ENCODE peak calls at places on chromosomes 1 and 21, in six cellular contexts. J, B, T, M, C and I are unnamed samples.

GRCh38 chr1:41673806-41674205 is 189.3 kb upstream of the EDN2 start:
- DNase-seq in C (no peak), J (peak; percentile 42), B (no peak), M (no peak), T (no peak), I (no peak)

GRCh38 chr1:3061566-3061965 is 7.4 kb upstream of the PRDM16 start:
- DNase-seq in T (no peak), C (no peak), M (no peak), J (no peak), B (no peak), I (no peak)

GRCh38 chr1:184044603-184045376 is 6.7 kb upstream of the TSEN15 start:
- DNase-seq in T (peak; percentile 21), B (no peak), M (no peak), C (no peak), J (no peak), I (no peak)

GRCh38 chr1:18536943-18537342 is 56.2 kb downstream of the KLHDC7A start:
- DNase-seq in C (no peak), B (no peak), T (no peak), M (no peak), J (no peak), I (no peak)

GRCh38 chr1:101683561-101683960 is 313.2 kb downstream of the OLFM3 start:
- DNase-seq in J (no peak), C (no peak), M (no peak), B (no peak), T (no peak), I (no peak)

GRCh38 chr1:44327679-44328491 is 27.2 kb downstream of the ERI3 start:
- DNase-seq in J (peak; percentile 100), B (peak; percentile 78), C (peak; percentile 99), M (peak; percentile 98), T (peak; percentile 99), I (peak; percentile 100)

GRCh38 chr1:167752219-167752985 is 30.6 kb downstream of the MPZL1 start:
- DNase-seq in T (peak; percentile 41), C (no peak), B (no peak), M (no peak), J (peak; percentile 65), I (no peak)

GRCh38 chr1:150973258-150973825 is 1.3 kb downstream of the CERS2 start:
- DNase-seq in J (peak; percentile 11), B (no peak), T (no peak), C (no peak), M (no peak), I (no peak)

GRCh38 chr21:16517380-16517779 is 787.6 kb downstream of the USP25 start:
- DNase-seq in J (no peak), T (no peak), B (no peak), M (no peak), C (peak; percentile 15), I (no peak)

GRCh38 chr1:228304225-228304624 is 96.4 kb downstream of the OBSCN start:
- DNase-seq in M (no peak), J (no peak), T (no peak), B (no peak), C (no peak), I (no peak)

GRCh38 chr1:205783904-205784303 is 8.6 kb upstream of the RAB29 start:
- DNase-seq in T (no peak), M (no peak), C (no peak), J (peak; percentile 85), B (no peak), I (peak; percentile 72)

GRCh38 chr1:7207875-7208646 is 422.8 kb downstream of the CAMTA1 start:
- DNase-seq in C (peak; percentile 50), M (no peak), J (peak; percentile 72), B (peak; percentile 51), T (peak; percentile 84), I (peak; percentile 26)

GRCh38 chr1:164733070-164733469 is 174.1 kb downstream of the PBX1 start:
- DNase-seq in C (no peak), B (no peak), T (peak; percentile 63), J (peak; percentile 86), M (no peak), I (peak; percentile 55)

GRCh38 chr1:176096015-176096414 is 111.1 kb downstream of the COP1 start:
- DNase-seq in M (no peak), B (no peak), T (no peak), C (no peak), J (no peak), I (no peak)

GRCh38 chr1:111597433-111597832 is 22.2 kb upstream of the RAP1A start:
- DNase-seq in C (no peak), M (no peak), J (no peak), T (no peak), B (no peak), I (no peak)

GRCh38 chr1:59714966-59715365 is 99.8 kb upstream of the HOOK1 start:
- DNase-seq in T (no peak), B (no peak), C (no peak), J (no peak), M (no peak), I (no peak)

GRCh38 chr1:219105893-219106292 is 67.8 kb upstream of the LYPLAL1 start:
- DNase-seq in M (no peak), B (no peak), C (no peak), T (no peak), J (no peak), I (no peak)

GRCh38 chr1:247331526-247332214 is at the start of gene ZNF496:
- DNase-seq in C (peak; percentile 49), M (peak; percentile 71), B (peak; percentile 90), J (peak; percentile 85), T (peak; percentile 98), I (no peak)

GRCh38 chr1:2340086-2340917 is 51.1 kb downstream of the MORN1 start:
- DNase-seq in J (no peak), T (no peak), C (no peak), B (peak; percentile 53), M (no peak), I (no peak)

GRCh38 chr1:84133479-84133878 is 10.6 kb upstream of the PRKACB start:
- DNase-seq in M (no peak), J (no peak), C (no peak), T (no peak), B (no peak), I (no peak)

GRCh38 chr1:85359874-85360708 is 83.7 kb upstream of the BCL10 start:
- DNase-seq in J (peak; percentile 50), B (no peak), M (no peak), T (peak; percentile 87), C (no peak), I (no peak)

GRCh38 chr1:27350673-27351540 is 9.1 kb downstream of the SYTL1 start:
- DNase-seq in J (no peak), M (no peak), T (no peak), C (no peak), B (peak; percentile 85), I (no peak)

DNA sequence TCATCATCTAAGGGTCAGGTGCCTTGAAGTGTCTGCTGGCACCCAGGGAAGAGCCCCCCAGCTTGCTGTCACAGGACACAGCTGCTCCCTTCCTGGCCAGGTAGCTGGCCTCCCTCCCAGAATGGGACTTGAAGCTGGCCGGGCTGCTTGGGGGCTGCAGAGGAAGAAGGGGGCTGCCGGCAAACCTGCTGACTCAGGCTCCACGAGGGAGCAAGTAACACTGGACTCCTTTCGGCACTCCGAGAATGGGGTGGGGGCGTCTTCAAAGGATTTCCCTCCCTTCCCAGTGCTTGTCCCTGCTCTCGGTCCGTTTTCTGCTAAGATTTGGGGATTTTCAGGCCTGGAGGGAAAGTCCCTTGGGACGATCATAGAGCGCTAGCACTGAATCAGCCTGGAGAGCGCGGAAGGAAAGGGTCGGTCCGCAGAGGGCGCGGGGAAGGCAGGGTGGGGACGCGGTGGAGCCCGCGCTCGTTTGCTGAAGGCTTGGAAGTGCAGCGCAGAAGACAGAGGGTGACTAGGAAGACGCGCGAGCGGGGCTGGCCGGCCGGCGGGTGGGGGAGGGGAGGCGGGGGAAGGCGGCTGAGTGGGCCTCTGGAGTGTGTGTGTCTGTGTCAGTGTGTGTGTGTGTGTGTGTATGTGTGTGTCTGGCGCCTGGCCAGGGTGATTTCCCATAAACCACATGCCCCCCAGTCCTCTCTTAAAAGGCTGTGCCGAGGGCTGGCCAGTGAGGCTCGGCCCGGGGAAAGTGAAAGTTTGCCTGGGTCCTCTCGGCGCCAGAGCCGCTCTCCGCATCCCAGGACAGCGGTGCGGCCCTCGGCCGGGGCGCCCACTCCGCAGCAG is at the start of gene CSF1:
- DNase-seq in M (peak; percentile 77), B (peak; percentile 86), T (peak; percentile 48), C (no peak), J (peak; percentile 90), I (no peak)
- H3K4me3 ChIP-seq in M (peak within 1 kb of the TSS; percentile 98), B (peak within 1 kb of the TSS; percentile 75), T (peak within 1 kb of the TSS; percentile 82), C (peak within 1 kb of the TSS; percentile 80), J (peak within 1 kb of the TSS; percentile 92), I (peak within 1 kb of the TSS; percentile 92)

GRCh38 chr1:212699104-212699838 is 369 bp downstream of the BATF3 start:
- DNase-seq in T (peak; percentile 63), J (peak; percentile 26), M (no peak), C (no peak), B (peak; percentile 90), I (no peak)
- TF ChIP-seq CTCF in T (peak; percentile 73), J (peak; percentile 31), M (peak; percentile 56), C (peak; percentile 46), B (peak; percentile 28), I (peak; percentile 56)

GRCh38 chr1:201509601-201510374 is 2.9 kb upstream of the CSRP1 start:
- DNase-seq in J (no peak), C (no peak), M (no peak), T (no peak), B (no peak), I (no peak)

GRCh38 chr1:201510734-201511133 is 3.8 kb upstream of the CSRP1 start:
- DNase-seq in M (no peak), T (no peak), B (no peak), C (no peak), J (no peak), I (no peak)

GRCh38 chr1:201511396-201511795 is 4.5 kb upstream of the CSRP1 start:
- DNase-seq in J (no peak), C (no peak), B (no peak), M (no peak), T (no peak), I (no peak)

GRCh38 chr1:201513498-201514243 is 6.7 kb upstream of the CSRP1 start:
- DNase-seq in T (no peak), M (no peak), C (no peak), J (no peak), B (no peak), I (no peak)

GRCh38 chr1:201511925-201512539 is 5.1 kb upstream of the CSRP1 start:
- DNase-seq in T (peak; percentile 16), B (peak; percentile 86), J (no peak), M (no peak), C (no peak), I (no peak)
- H3K4me3 ChIP-seq in T (no peak overlapping the region), B (no peak overlapping the region), J (no peak overlapping the region), M (no peak overlapping the region), C (no peak overlapping the region), I (no peak overlapping the region)

DNA sequence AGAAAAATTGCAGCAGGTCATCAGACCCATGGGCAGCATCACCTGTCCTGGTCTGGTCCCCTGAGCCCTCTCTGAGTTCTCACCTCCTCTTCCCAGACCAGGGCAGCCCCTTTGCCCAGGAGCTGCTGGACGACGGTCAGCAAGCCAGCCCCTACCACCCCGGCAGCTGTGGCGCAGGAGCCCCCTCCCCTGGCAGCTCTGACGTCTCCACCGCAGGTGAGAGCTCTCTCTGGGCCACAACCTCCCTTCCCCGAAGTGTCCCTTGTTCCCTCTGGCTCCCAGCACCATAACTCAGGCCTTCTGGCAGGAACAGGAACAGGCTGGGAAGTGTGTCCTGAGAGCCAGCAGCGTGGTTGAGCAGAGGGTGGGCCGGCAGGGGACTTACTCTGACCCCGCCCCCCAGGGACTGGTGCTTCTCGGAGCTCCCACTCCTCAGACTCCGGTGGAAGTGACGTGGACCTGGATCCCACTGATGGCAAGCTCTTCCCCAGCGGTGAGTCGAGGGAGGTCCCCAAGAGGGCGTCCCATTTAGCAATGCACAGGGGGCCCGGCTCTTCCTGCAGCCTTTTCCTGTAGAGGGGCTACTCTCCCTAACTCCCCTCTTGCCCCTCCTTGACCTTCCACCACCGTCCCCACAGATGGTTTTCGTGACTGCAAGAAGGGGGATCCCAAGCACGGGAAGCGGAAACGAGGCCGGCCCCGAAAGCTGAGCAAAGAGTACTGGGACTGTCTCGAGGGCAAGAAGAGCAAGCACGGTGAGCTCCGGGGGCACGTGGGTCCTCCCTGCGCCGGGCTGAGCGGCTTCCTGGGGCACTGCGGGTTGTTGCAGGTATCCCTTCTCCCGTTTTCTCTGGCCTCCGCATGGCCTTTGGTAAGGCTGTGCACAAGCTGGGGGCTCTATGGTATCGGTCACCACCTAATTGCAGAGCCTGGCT is 2.4 kb downstream of the ELF3 start:
- DNase-seq in M (no peak), C (no peak), T (no peak), J (no peak), B (no peak), I (no peak)
- TF ChIP-seq CTCF in M (no peak), C (no peak), T (no peak), J (no peak), B (no peak), I (no peak)